ENCODE peak calls at places on chromosomes 16 and 17, in eight cellular contexts. One of them, this sample, is unnamed.

GRCh38 chr17:32943647-32944191 is 15.8 kb downstream of the TMEM98 start:
- DNase-seq in B cell: no peak
- DNase-seq in cardiac fibroblast: peak; percentile 67
- DNase-seq in vagina: no peak
- DNase-seq in Peyer's patch: peak; percentile 65
- DNase-seq in heart left ventricle: no peak
- DNase-seq in heart right ventricle: no peak
- DNase-seq in kidney epithelial cell: no peak
- DNase-seq in this sample: no peak

GRCh38 chr17:9389116-9389515 is 186.5 kb downstream of the STX8 start:
- DNase-seq in kidney epithelial cell: peak; percentile 98
- DNase-seq in heart left ventricle: no peak
- DNase-seq in cardiac fibroblast: peak; percentile 95
- DNase-seq in Peyer's patch: no peak
- DNase-seq in vagina: no peak
- DNase-seq in heart right ventricle: no peak
- DNase-seq in B cell: no peak
- DNase-seq in this sample: peak; percentile 65

GRCh38 chr17:76672270-76672851 is 28.8 kb upstream of the ST6GALNAC1 start:
- DNase-seq in heart right ventricle: no peak
- DNase-seq in kidney epithelial cell: no peak
- DNase-seq in cardiac fibroblast: no peak
- DNase-seq in Peyer's patch: no peak
- DNase-seq in B cell: no peak
- DNase-seq in heart left ventricle: no peak
- DNase-seq in vagina: no peak
- DNase-seq in this sample: no peak

GRCh38 chr17:31660684-31661083 is 198.4 kb downstream of the COPRS start:
- DNase-seq in heart right ventricle: no peak
- DNase-seq in heart left ventricle: no peak
- DNase-seq in kidney epithelial cell: no peak
- DNase-seq in cardiac fibroblast: no peak
- DNase-seq in Peyer's patch: no peak
- DNase-seq in B cell: no peak
- DNase-seq in vagina: no peak
- DNase-seq in this sample: peak; percentile 36

GRCh38 chr17:2416010-2416734 is 15.3 kb upstream of the MNT start:
- DNase-seq in Peyer's patch: peak; percentile 97
- DNase-seq in heart right ventricle: peak; percentile 91
- DNase-seq in vagina: no peak
- DNase-seq in cardiac fibroblast: peak; percentile 94
- DNase-seq in B cell: peak; percentile 89
- DNase-seq in heart left ventricle: peak; percentile 92
- DNase-seq in kidney epithelial cell: no peak
- DNase-seq in this sample: peak; percentile 87

GRCh38 chr17:45282683-45283644 is 21.1 kb upstream of the SPATA32 start:
- DNase-seq in heart right ventricle: peak; percentile 57
- DNase-seq in B cell: no peak
- DNase-seq in Peyer's patch: no peak
- DNase-seq in kidney epithelial cell: no peak
- DNase-seq in vagina: no peak
- DNase-seq in heart left ventricle: no peak
- DNase-seq in cardiac fibroblast: peak; percentile 51
- DNase-seq in this sample: no peak

GRCh38 chr17:68319420-68320162 is 28.3 kb downstream of the ARSG start:
- DNase-seq in heart left ventricle: no peak
- DNase-seq in B cell: peak; percentile 45
- DNase-seq in cardiac fibroblast: no peak
- DNase-seq in Peyer's patch: no peak
- DNase-seq in kidney epithelial cell: no peak
- DNase-seq in vagina: no peak
- DNase-seq in heart right ventricle: no peak
- DNase-seq in this sample: no peak

GRCh38 chr16:14356064-14356463 is 274.0 kb downstream of the PARN start:
- DNase-seq in B cell: peak; percentile 13
- DNase-seq in heart left ventricle: no peak
- DNase-seq in Peyer's patch: no peak
- DNase-seq in vagina: no peak
- DNase-seq in kidney epithelial cell: no peak
- DNase-seq in cardiac fibroblast: no peak
- DNase-seq in heart right ventricle: no peak
- DNase-seq in this sample: no peak

GRCh38 chr16:50671644-50672260 is 9.4 kb downstream of the SNX20 start:
- DNase-seq in heart right ventricle: no peak
- DNase-seq in B cell: no peak
- DNase-seq in vagina: no peak
- DNase-seq in Peyer's patch: no peak
- DNase-seq in heart left ventricle: no peak
- DNase-seq in kidney epithelial cell: no peak
- DNase-seq in cardiac fibroblast: peak; percentile 52
- DNase-seq in this sample: peak; percentile 60

GRCh38 chr16:9159839-9160550 is 68.6 kb downstream of the HAPSTR1 start:
- DNase-seq in cardiac fibroblast: peak; percentile 73
- DNase-seq in vagina: no peak
- DNase-seq in kidney epithelial cell: no peak
- DNase-seq in heart left ventricle: no peak
- DNase-seq in heart right ventricle: no peak
- DNase-seq in B cell: no peak
- DNase-seq in Peyer's patch: peak; percentile 73
- DNase-seq in this sample: peak; percentile 63

GRCh38 chr17:64221679-64222078 is 41.4 kb downstream of the TEX2 start:
- DNase-seq in B cell: no peak
- DNase-seq in vagina: no peak
- DNase-seq in Peyer's patch: no peak
- DNase-seq in kidney epithelial cell: no peak
- DNase-seq in cardiac fibroblast: no peak
- DNase-seq in heart left ventricle: no peak
- DNase-seq in heart right ventricle: no peak
- DNase-seq in this sample: no peak

GRCh38 chr16:66357523-66357928 is 9.0 kb upstream of the CDH5 start:
- DNase-seq in Peyer's patch: peak; percentile 70
- DNase-seq in heart right ventricle: no peak
- DNase-seq in heart left ventricle: no peak
- DNase-seq in vagina: no peak
- DNase-seq in kidney epithelial cell: peak; percentile 63
- DNase-seq in B cell: no peak
- DNase-seq in cardiac fibroblast: peak; percentile 90
- DNase-seq in this sample: peak; percentile 74

GRCh38 chr17:43878260-43879082 is 28.9 kb downstream of the MPP2 start:
- DNase-seq in heart right ventricle: peak; percentile 78
- DNase-seq in kidney epithelial cell: peak; percentile 64
- DNase-seq in B cell: no peak
- DNase-seq in cardiac fibroblast: peak; percentile 89
- DNase-seq in heart left ventricle: peak; percentile 87
- DNase-seq in Peyer's patch: peak; percentile 83
- DNase-seq in vagina: no peak
- DNase-seq in this sample: peak; percentile 84

GRCh38 chr17:61669522-61669921 is 78.5 kb upstream of the NACA2 start:
- DNase-seq in heart right ventricle: no peak
- DNase-seq in Peyer's patch: no peak
- DNase-seq in vagina: no peak
- DNase-seq in kidney epithelial cell: no peak
- DNase-seq in heart left ventricle: no peak
- DNase-seq in cardiac fibroblast: no peak
- DNase-seq in B cell: no peak
- DNase-seq in this sample: no peak

GRCh38 chr17:2366747-2367494 is 29.6 kb downstream of the SGSM2 start:
- DNase-seq in Peyer's patch: no peak
- DNase-seq in vagina: no peak
- DNase-seq in heart left ventricle: no peak
- DNase-seq in kidney epithelial cell: no peak
- DNase-seq in cardiac fibroblast: no peak
- DNase-seq in B cell: no peak
- DNase-seq in heart right ventricle: no peak
- DNase-seq in this sample: no peak

GRCh38 chr16:68406458-68407041 is 41.8 kb downstream of the SMPD3 start:
- DNase-seq in Peyer's patch: no peak
- DNase-seq in B cell: no peak
- DNase-seq in vagina: no peak
- DNase-seq in cardiac fibroblast: no peak
- DNase-seq in heart right ventricle: no peak
- DNase-seq in heart left ventricle: no peak
- DNase-seq in kidney epithelial cell: peak; percentile 29
- DNase-seq in this sample: no peak

GRCh38 chr16:30740364-30741251 is 7.6 kb upstream of the PHKG2 start:
- DNase-seq in heart left ventricle: peak; percentile 82
- DNase-seq in heart right ventricle: peak; percentile 76
- DNase-seq in B cell: no peak
- DNase-seq in vagina: no peak
- DNase-seq in cardiac fibroblast: peak; percentile 91
- DNase-seq in kidney epithelial cell: peak; percentile 68
- DNase-seq in Peyer's patch: peak; percentile 89
- DNase-seq in this sample: no peak

GRCh38 chr16:28974007-28974436 is 556 bp upstream of the SPNS1 start:
- DNase-seq in Peyer's patch: peak; percentile 72
- DNase-seq in vagina: no peak
- DNase-seq in B cell: no peak
- DNase-seq in heart left ventricle: no peak
- DNase-seq in kidney epithelial cell: no peak
- DNase-seq in heart right ventricle: peak; percentile 51
- DNase-seq in cardiac fibroblast: peak; percentile 74
- DNase-seq in this sample: no peak

GRCh38 chr16:28977703-28978641 is 3.4 kb downstream of the SPNS1 start:
- DNase-seq in Peyer's patch: no peak
- DNase-seq in heart left ventricle: no peak
- DNase-seq in cardiac fibroblast: no peak
- DNase-seq in B cell: no peak
- DNase-seq in heart right ventricle: no peak
- DNase-seq in vagina: no peak
- DNase-seq in kidney epithelial cell: no peak
- DNase-seq in this sample: peak; percentile 60

GRCh38 chr16:28975158-28975603 is 603 bp downstream of the SPNS1 start:
- DNase-seq in vagina: no peak
- DNase-seq in B cell: no peak
- DNase-seq in heart right ventricle: no peak
- DNase-seq in kidney epithelial cell: no peak
- DNase-seq in cardiac fibroblast: no peak
- DNase-seq in Peyer's patch: no peak
- DNase-seq in heart left ventricle: no peak
- DNase-seq in this sample: no peak

DNA sequence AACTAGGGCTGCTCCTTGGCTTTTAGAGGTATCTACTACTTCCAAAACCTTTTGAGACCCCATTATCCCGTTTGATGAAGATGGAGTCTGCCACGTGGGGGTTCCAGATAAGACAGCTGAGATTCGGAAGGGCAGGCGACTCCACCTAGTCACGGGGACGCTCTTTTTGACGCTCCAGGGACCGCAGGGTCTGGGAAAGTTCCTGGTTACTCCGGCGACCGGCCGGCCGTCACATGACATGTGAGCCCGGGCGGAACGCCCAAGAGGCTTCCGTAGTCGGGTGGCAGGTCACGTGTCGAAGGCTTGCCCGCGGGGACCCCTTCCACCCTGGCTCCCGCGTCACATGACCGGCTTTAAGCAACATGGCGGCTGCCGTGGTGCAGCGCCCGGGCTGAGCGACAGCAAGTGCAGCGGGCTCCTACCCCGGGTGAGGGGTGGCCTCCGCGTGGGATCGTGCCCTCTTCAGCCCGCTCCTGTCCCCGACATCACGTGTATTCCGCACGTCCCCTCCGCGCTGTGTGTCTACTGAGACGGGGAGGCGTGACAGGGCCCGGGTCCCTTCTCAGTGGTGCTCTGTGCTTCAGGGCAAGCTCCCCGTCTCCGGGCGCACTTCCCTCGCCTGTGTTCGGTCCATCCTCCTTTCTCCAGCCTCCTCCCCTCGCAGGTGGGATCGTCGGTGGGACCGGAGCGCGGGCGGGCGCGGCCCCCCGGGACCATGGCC is at the start of gene SPNS1:
- DNase-seq in B cell: peak; percentile 96
- DNase-seq in heart right ventricle: peak; percentile 97
- DNase-seq in heart left ventricle: peak; percentile 97
- DNase-seq in Peyer's patch: peak; percentile 99
- DNase-seq in vagina: peak; percentile 97
- DNase-seq in cardiac fibroblast: peak; percentile 97
- DNase-seq in kidney epithelial cell: peak; percentile 86
- DNase-seq in this sample: peak; percentile 99
- TF ChIP-seq CTCF in B cell: no peak
- TF ChIP-seq CTCF in heart right ventricle: no peak
- TF ChIP-seq CTCF in heart left ventricle: no peak
- TF ChIP-seq CTCF in Peyer's patch: no peak
- TF ChIP-seq CTCF in vagina: no peak
- TF ChIP-seq CTCF in cardiac fibroblast: no peak
- TF ChIP-seq CTCF in kidney epithelial cell: no peak
- TF ChIP-seq CTCF in this sample: no peak

DNA sequence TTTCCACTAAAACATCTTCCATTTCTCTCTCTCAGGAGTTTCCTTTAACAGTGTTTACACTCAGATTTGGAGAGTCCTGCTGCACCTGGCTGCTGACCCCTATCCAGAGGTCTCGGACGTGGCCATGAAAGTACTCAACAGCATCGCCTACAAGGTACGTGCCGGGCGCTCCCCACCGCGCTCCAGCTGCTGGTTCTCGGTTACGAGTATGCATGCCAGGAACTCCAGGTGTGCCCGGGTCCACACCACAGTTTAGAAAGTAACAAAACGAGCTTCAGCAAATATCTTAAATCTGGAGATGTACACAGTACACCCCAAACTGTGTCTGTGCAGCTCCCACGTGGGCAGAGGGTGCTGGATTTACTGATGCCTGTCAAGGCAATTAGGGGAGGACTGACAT is 82.9 kb upstream of the CHMP6 start:
- DNase-seq in cardiac fibroblast: no peak
- DNase-seq in kidney epithelial cell: no peak
- DNase-seq in B cell: no peak
- DNase-seq in heart right ventricle: no peak
- DNase-seq in heart left ventricle: peak; percentile 42
- DNase-seq in Peyer's patch: no peak
- DNase-seq in vagina: no peak
- DNase-seq in this sample: no peak
- TF ChIP-seq CTCF in cardiac fibroblast: no peak
- TF ChIP-seq CTCF in kidney epithelial cell: no peak
- TF ChIP-seq CTCF in B cell: no peak
- TF ChIP-seq CTCF in heart right ventricle: no peak
- TF ChIP-seq CTCF in heart left ventricle: no peak
- TF ChIP-seq CTCF in Peyer's patch: no peak
- TF ChIP-seq CTCF in vagina: no peak
- TF ChIP-seq CTCF in this sample: no peak

DNA sequence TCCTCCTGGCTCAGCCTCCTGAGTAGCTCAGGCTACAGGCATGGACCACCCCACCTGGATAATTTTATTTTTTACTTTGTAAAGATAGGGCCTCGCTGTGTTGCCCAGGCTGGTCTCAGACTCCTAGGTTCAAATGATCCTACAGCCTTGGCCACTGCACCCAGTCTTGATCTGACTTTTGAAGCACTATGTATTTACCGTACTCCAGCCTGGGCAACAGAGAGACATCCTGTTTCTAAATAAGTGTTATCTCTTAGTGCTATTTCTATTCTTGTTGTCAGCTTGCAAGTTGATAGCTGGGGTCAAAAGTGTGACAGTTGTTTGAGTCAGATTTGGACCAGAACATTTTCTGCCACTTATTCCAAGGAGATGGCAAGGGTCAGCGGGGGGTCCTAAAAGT is 486.4 kb downstream of the NPIPA7 start:
- DNase-seq in vagina: no peak
- DNase-seq in Peyer's patch: no peak
- DNase-seq in B cell: no peak
- DNase-seq in heart left ventricle: no peak
- DNase-seq in kidney epithelial cell: no peak
- DNase-seq in heart right ventricle: no peak
- DNase-seq in cardiac fibroblast: no peak
- DNase-seq in this sample: no peak
- TF ChIP-seq CTCF in vagina: no peak
- TF ChIP-seq CTCF in Peyer's patch: no peak
- TF ChIP-seq CTCF in B cell: no peak
- TF ChIP-seq CTCF in heart left ventricle: no peak
- TF ChIP-seq CTCF in kidney epithelial cell: no peak
- TF ChIP-seq CTCF in heart right ventricle: no peak
- TF ChIP-seq CTCF in cardiac fibroblast: no peak
- TF ChIP-seq CTCF in this sample: no peak

GRCh38 chr17:82014432-82014831 is 8.2 kb downstream of the CENPX start:
- DNase-seq in cardiac fibroblast: no peak
- DNase-seq in heart left ventricle: no peak
- DNase-seq in vagina: no peak
- DNase-seq in kidney epithelial cell: no peak
- DNase-seq in Peyer's patch: no peak
- DNase-seq in B cell: no peak
- DNase-seq in heart right ventricle: no peak
- DNase-seq in this sample: no peak
- TF ChIP-seq CTCF in cardiac fibroblast: no peak
- TF ChIP-seq CTCF in heart left ventricle: no peak
- TF ChIP-seq CTCF in vagina: no peak
- TF ChIP-seq CTCF in kidney epithelial cell: no peak
- TF ChIP-seq CTCF in Peyer's patch: no peak
- TF ChIP-seq CTCF in B cell: no peak
- TF ChIP-seq CTCF in heart right ventricle: no peak
- TF ChIP-seq CTCF in this sample: no peak

This sample was measured in GM13977.